ENCODE peak calls at places on chromosome 17, in ten cellular contexts. One of them, this sample, is unnamed.

GRCh38 chr17:76265624-76266243 is 586 bp downstream of the UBALD2 start:
- DNase-seq in NCI-H187 treated with DMSO at 0.1 percent for 48 hours: no peak
- DNase-seq in EH: peak
- DNase-seq in stimulated activated CD8-positive, alpha-beta memory T cell treated with anti-CD3 and anti-CD28 coated beads, Interleukin-2, amount 100 ng/mL, for 1 hour: no peak
- DNase-seq in fibroblast of mammary gland: no peak
- DNase-seq in HAP-1: peak
- DNase-seq in GM23338: peak
- DNase-seq in heart left ventricle: peak
- DNase-seq in activated effector memory CD4-positive, alpha-beta T cell treated with anti-CD3 and anti-CD28 coated beads, Interleukin-2, amount 50 U/mL, for 16 hours: peak
- DNase-seq in GM23248: peak
- DNase-seq in this sample: peak

GRCh38 chr17:6109541-6109940 is 39.4 kb downstream of the WSCD1 start:
- DNase-seq in stimulated activated CD8-positive, alpha-beta memory T cell treated with anti-CD3 and anti-CD28 coated beads, Interleukin-2, amount 100 ng/mL, for 1 hour: no peak
- DNase-seq in GM23338: no peak
- DNase-seq in GM23248: no peak
- DNase-seq in HAP-1: no peak
- DNase-seq in heart left ventricle: no peak
- DNase-seq in activated effector memory CD4-positive, alpha-beta T cell treated with anti-CD3 and anti-CD28 coated beads, Interleukin-2, amount 50 U/mL, for 16 hours: peak
- DNase-seq in EH: no peak
- DNase-seq in NCI-H187 treated with DMSO at 0.1 percent for 48 hours: no peak
- DNase-seq in fibroblast of mammary gland: no peak
- DNase-seq in this sample: no peak

GRCh38 chr17:56786989-56787482 is 46.7 kb downstream of the C17orf67 start:
- DNase-seq in stimulated activated CD8-positive, alpha-beta memory T cell treated with anti-CD3 and anti-CD28 coated beads, Interleukin-2, amount 100 ng/mL, for 1 hour: peak
- DNase-seq in activated effector memory CD4-positive, alpha-beta T cell treated with anti-CD3 and anti-CD28 coated beads, Interleukin-2, amount 50 U/mL, for 16 hours: peak
- DNase-seq in EH: peak
- DNase-seq in GM23248: peak
- DNase-seq in GM23338: no peak
- DNase-seq in HAP-1: no peak
- DNase-seq in fibroblast of mammary gland: peak
- DNase-seq in heart left ventricle: no peak
- DNase-seq in NCI-H187 treated with DMSO at 0.1 percent for 48 hours: no peak
- DNase-seq in this sample: peak

GRCh38 chr17:43524945-43525575 is 21.1 kb downstream of the ETV4 start:
- DNase-seq in fibroblast of mammary gland: no peak
- DNase-seq in GM23248: peak
- DNase-seq in activated effector memory CD4-positive, alpha-beta T cell treated with anti-CD3 and anti-CD28 coated beads, Interleukin-2, amount 50 U/mL, for 16 hours: peak
- DNase-seq in NCI-H187 treated with DMSO at 0.1 percent for 48 hours: no peak
- DNase-seq in stimulated activated CD8-positive, alpha-beta memory T cell treated with anti-CD3 and anti-CD28 coated beads, Interleukin-2, amount 100 ng/mL, for 1 hour: no peak
- DNase-seq in GM23338: no peak
- DNase-seq in EH: peak
- DNase-seq in HAP-1: no peak
- DNase-seq in heart left ventricle: no peak
- DNase-seq in this sample: no peak

GRCh38 chr17:29958947-29959657 is 17.7 kb downstream of the EFCAB5 start:
- DNase-seq in HAP-1: no peak
- DNase-seq in fibroblast of mammary gland: peak
- DNase-seq in stimulated activated CD8-positive, alpha-beta memory T cell treated with anti-CD3 and anti-CD28 coated beads, Interleukin-2, amount 100 ng/mL, for 1 hour: no peak
- DNase-seq in activated effector memory CD4-positive, alpha-beta T cell treated with anti-CD3 and anti-CD28 coated beads, Interleukin-2, amount 50 U/mL, for 16 hours: no peak
- DNase-seq in GM23248: peak
- DNase-seq in GM23338: no peak
- DNase-seq in EH: peak
- DNase-seq in heart left ventricle: no peak
- DNase-seq in NCI-H187 treated with DMSO at 0.1 percent for 48 hours: no peak
- DNase-seq in this sample: no peak

GRCh38 chr17:45149037-45149668 is 878 bp downstream of the HEXIM1 start:
- DNase-seq in NCI-H187 treated with DMSO at 0.1 percent for 48 hours: no peak
- DNase-seq in EH: peak
- DNase-seq in GM23338: peak
- DNase-seq in activated effector memory CD4-positive, alpha-beta T cell treated with anti-CD3 and anti-CD28 coated beads, Interleukin-2, amount 50 U/mL, for 16 hours: peak
- DNase-seq in heart left ventricle: peak
- DNase-seq in stimulated activated CD8-positive, alpha-beta memory T cell treated with anti-CD3 and anti-CD28 coated beads, Interleukin-2, amount 100 ng/mL, for 1 hour: peak
- DNase-seq in GM23248: peak
- DNase-seq in HAP-1: peak
- DNase-seq in fibroblast of mammary gland: peak
- DNase-seq in this sample: peak

GRCh38 chr17:72985882-72986720 is 106.4 kb downstream of the SLC39A11 start:
- DNase-seq in EH: peak
- DNase-seq in stimulated activated CD8-positive, alpha-beta memory T cell treated with anti-CD3 and anti-CD28 coated beads, Interleukin-2, amount 100 ng/mL, for 1 hour: peak
- DNase-seq in heart left ventricle: peak
- DNase-seq in activated effector memory CD4-positive, alpha-beta T cell treated with anti-CD3 and anti-CD28 coated beads, Interleukin-2, amount 50 U/mL, for 16 hours: peak
- DNase-seq in GM23248: peak
- DNase-seq in fibroblast of mammary gland: peak
- DNase-seq in NCI-H187 treated with DMSO at 0.1 percent for 48 hours: peak
- DNase-seq in HAP-1: peak
- DNase-seq in GM23338: peak
- DNase-seq in this sample: peak

GRCh38 chr17:30238387-30239088 is 3.0 kb upstream of the SLC6A4 start:
- DNase-seq in heart left ventricle: no peak
- DNase-seq in stimulated activated CD8-positive, alpha-beta memory T cell treated with anti-CD3 and anti-CD28 coated beads, Interleukin-2, amount 100 ng/mL, for 1 hour: no peak
- DNase-seq in fibroblast of mammary gland: no peak
- DNase-seq in HAP-1: no peak
- DNase-seq in GM23338: peak
- DNase-seq in EH: no peak
- DNase-seq in GM23248: no peak
- DNase-seq in activated effector memory CD4-positive, alpha-beta T cell treated with anti-CD3 and anti-CD28 coated beads, Interleukin-2, amount 50 U/mL, for 16 hours: no peak
- DNase-seq in NCI-H187 treated with DMSO at 0.1 percent for 48 hours: no peak
- DNase-seq in this sample: no peak

GRCh38 chr17:78137392-78138203 is 7.0 kb downstream of the TMC8 start:
- DNase-seq in activated effector memory CD4-positive, alpha-beta T cell treated with anti-CD3 and anti-CD28 coated beads, Interleukin-2, amount 50 U/mL, for 16 hours: peak
- DNase-seq in GM23248: no peak
- DNase-seq in GM23338: peak
- DNase-seq in HAP-1: no peak
- DNase-seq in NCI-H187 treated with DMSO at 0.1 percent for 48 hours: no peak
- DNase-seq in heart left ventricle: no peak
- DNase-seq in EH: no peak
- DNase-seq in fibroblast of mammary gland: no peak
- DNase-seq in stimulated activated CD8-positive, alpha-beta memory T cell treated with anti-CD3 and anti-CD28 coated beads, Interleukin-2, amount 100 ng/mL, for 1 hour: no peak
- DNase-seq in this sample: no peak

GRCh38 chr17:4483012-4483840 is 15.5 kb upstream of the SPNS2 start:
- DNase-seq in GM23248: no peak
- DNase-seq in stimulated activated CD8-positive, alpha-beta memory T cell treated with anti-CD3 and anti-CD28 coated beads, Interleukin-2, amount 100 ng/mL, for 1 hour: no peak
- DNase-seq in NCI-H187 treated with DMSO at 0.1 percent for 48 hours: no peak
- DNase-seq in activated effector memory CD4-positive, alpha-beta T cell treated with anti-CD3 and anti-CD28 coated beads, Interleukin-2, amount 50 U/mL, for 16 hours: no peak
- DNase-seq in HAP-1: no peak
- DNase-seq in fibroblast of mammary gland: no peak
- DNase-seq in heart left ventricle: peak
- DNase-seq in EH: no peak
- DNase-seq in GM23338: no peak
- DNase-seq in this sample: no peak

GRCh38 chr17:36697907-36698526 is 96.6 kb downstream of the MRM1 start:
- DNase-seq in GM23248: no peak
- DNase-seq in activated effector memory CD4-positive, alpha-beta T cell treated with anti-CD3 and anti-CD28 coated beads, Interleukin-2, amount 50 U/mL, for 16 hours: no peak
- DNase-seq in GM23338: peak
- DNase-seq in heart left ventricle: no peak
- DNase-seq in fibroblast of mammary gland: no peak
- DNase-seq in stimulated activated CD8-positive, alpha-beta memory T cell treated with anti-CD3 and anti-CD28 coated beads, Interleukin-2, amount 100 ng/mL, for 1 hour: no peak
- DNase-seq in HAP-1: peak
- DNase-seq in NCI-H187 treated with DMSO at 0.1 percent for 48 hours: no peak
- DNase-seq in EH: peak
- DNase-seq in this sample: no peak

GRCh38 chr17:83056583-83057396 is 22.6 kb upstream of the METRNL start:
- DNase-seq in GM23338: no peak
- DNase-seq in NCI-H187 treated with DMSO at 0.1 percent for 48 hours: no peak
- DNase-seq in EH: peak
- DNase-seq in fibroblast of mammary gland: peak
- DNase-seq in GM23248: peak
- DNase-seq in activated effector memory CD4-positive, alpha-beta T cell treated with anti-CD3 and anti-CD28 coated beads, Interleukin-2, amount 50 U/mL, for 16 hours: peak
- DNase-seq in stimulated activated CD8-positive, alpha-beta memory T cell treated with anti-CD3 and anti-CD28 coated beads, Interleukin-2, amount 100 ng/mL, for 1 hour: no peak
- DNase-seq in HAP-1: no peak
- DNase-seq in heart left ventricle: no peak
- DNase-seq in this sample: no peak

GRCh38 chr17:32265192-32265895 is at the start of gene RHBDL3:
- DNase-seq in fibroblast of mammary gland: no peak
- DNase-seq in stimulated activated CD8-positive, alpha-beta memory T cell treated with anti-CD3 and anti-CD28 coated beads, Interleukin-2, amount 100 ng/mL, for 1 hour: no peak
- DNase-seq in EH: no peak
- DNase-seq in NCI-H187 treated with DMSO at 0.1 percent for 48 hours: no peak
- DNase-seq in GM23248: peak
- DNase-seq in HAP-1: no peak
- DNase-seq in GM23338: peak
- DNase-seq in heart left ventricle: no peak
- DNase-seq in activated effector memory CD4-positive, alpha-beta T cell treated with anti-CD3 and anti-CD28 coated beads, Interleukin-2, amount 50 U/mL, for 16 hours: peak
- DNase-seq in this sample: no peak

GRCh38 chr17:41547378-41547841 is 19.3 kb upstream of the KRT19 start:
- DNase-seq in NCI-H187 treated with DMSO at 0.1 percent for 48 hours: no peak
- DNase-seq in GM23248: no peak
- DNase-seq in HAP-1: no peak
- DNase-seq in activated effector memory CD4-positive, alpha-beta T cell treated with anti-CD3 and anti-CD28 coated beads, Interleukin-2, amount 50 U/mL, for 16 hours: no peak
- DNase-seq in stimulated activated CD8-positive, alpha-beta memory T cell treated with anti-CD3 and anti-CD28 coated beads, Interleukin-2, amount 100 ng/mL, for 1 hour: no peak
- DNase-seq in fibroblast of mammary gland: no peak
- DNase-seq in GM23338: no peak
- DNase-seq in heart left ventricle: no peak
- DNase-seq in EH: no peak
- DNase-seq in this sample: no peak

GRCh38 chr17:80948961-80949450 is 42.6 kb upstream of the CHMP6 start:
- DNase-seq in HAP-1: no peak
- DNase-seq in NCI-H187 treated with DMSO at 0.1 percent for 48 hours: no peak
- DNase-seq in fibroblast of mammary gland: no peak
- DNase-seq in activated effector memory CD4-positive, alpha-beta T cell treated with anti-CD3 and anti-CD28 coated beads, Interleukin-2, amount 50 U/mL, for 16 hours: peak
- DNase-seq in GM23338: no peak
- DNase-seq in heart left ventricle: peak
- DNase-seq in GM23248: no peak
- DNase-seq in EH: no peak
- DNase-seq in stimulated activated CD8-positive, alpha-beta memory T cell treated with anti-CD3 and anti-CD28 coated beads, Interleukin-2, amount 100 ng/mL, for 1 hour: no peak
- DNase-seq in this sample: peak

GRCh38 chr17:3035256-3035967 is 28.0 kb downstream of the OR1D5 start:
- DNase-seq in HAP-1: no peak
- DNase-seq in NCI-H187 treated with DMSO at 0.1 percent for 48 hours: no peak
- DNase-seq in GM23338: no peak
- DNase-seq in GM23248: no peak
- DNase-seq in stimulated activated CD8-positive, alpha-beta memory T cell treated with anti-CD3 and anti-CD28 coated beads, Interleukin-2, amount 100 ng/mL, for 1 hour: no peak
- DNase-seq in heart left ventricle: no peak
- DNase-seq in EH: no peak
- DNase-seq in activated effector memory CD4-positive, alpha-beta T cell treated with anti-CD3 and anti-CD28 coated beads, Interleukin-2, amount 50 U/mL, for 16 hours: peak
- DNase-seq in fibroblast of mammary gland: no peak
- DNase-seq in this sample: peak

GRCh38 chr17:67244621-67245072 is 349 bp downstream of the HELZ start:
- DNase-seq in stimulated activated CD8-positive, alpha-beta memory T cell treated with anti-CD3 and anti-CD28 coated beads, Interleukin-2, amount 100 ng/mL, for 1 hour: no peak
- DNase-seq in HAP-1: no peak
- DNase-seq in GM23338: peak
- DNase-seq in fibroblast of mammary gland: no peak
- DNase-seq in heart left ventricle: no peak
- DNase-seq in activated effector memory CD4-positive, alpha-beta T cell treated with anti-CD3 and anti-CD28 coated beads, Interleukin-2, amount 50 U/mL, for 16 hours: peak
- DNase-seq in NCI-H187 treated with DMSO at 0.1 percent for 48 hours: no peak
- DNase-seq in GM23248: no peak
- DNase-seq in EH: no peak
- DNase-seq in this sample: peak

GRCh38 chr17:50423553-50424159 is 2.4 kb upstream of the ACSF2 start:
- DNase-seq in HAP-1: peak
- DNase-seq in fibroblast of mammary gland: peak
- DNase-seq in EH: peak
- DNase-seq in stimulated activated CD8-positive, alpha-beta memory T cell treated with anti-CD3 and anti-CD28 coated beads, Interleukin-2, amount 100 ng/mL, for 1 hour: no peak
- DNase-seq in activated effector memory CD4-positive, alpha-beta T cell treated with anti-CD3 and anti-CD28 coated beads, Interleukin-2, amount 50 U/mL, for 16 hours: no peak
- DNase-seq in heart left ventricle: no peak
- DNase-seq in NCI-H187 treated with DMSO at 0.1 percent for 48 hours: peak
- DNase-seq in GM23338: peak
- DNase-seq in GM23248: peak
- DNase-seq in this sample: peak

GRCh38 chr17:7114241-7114874 is at the start of gene ASGR2:
- DNase-seq in NCI-H187 treated with DMSO at 0.1 percent for 48 hours: no peak
- DNase-seq in fibroblast of mammary gland: no peak
- DNase-seq in heart left ventricle: no peak
- DNase-seq in EH: no peak
- DNase-seq in stimulated activated CD8-positive, alpha-beta memory T cell treated with anti-CD3 and anti-CD28 coated beads, Interleukin-2, amount 100 ng/mL, for 1 hour: no peak
- DNase-seq in GM23338: no peak
- DNase-seq in GM23248: no peak
- DNase-seq in activated effector memory CD4-positive, alpha-beta T cell treated with anti-CD3 and anti-CD28 coated beads, Interleukin-2, amount 50 U/mL, for 16 hours: peak
- DNase-seq in HAP-1: no peak
- DNase-seq in this sample: peak